ENCODE peak calls at places on chromosomes 11 and 22, in six cellular contexts. R, F, S, A, Q and I are unnamed samples.

GRCh38 chr11:65053826-65054503 is 4.4 kb downstream of the NAALADL1 start:
- DNase-seq in F (no peak), A (no peak), Q (no peak), R (no peak), S (no peak), I (no peak)

GRCh38 chr22:24190159-24190540 is 8.9 kb downstream of the SUSD2 start:
- DNase-seq in F (no peak), R (peak), S (no peak), Q (no peak), A (peak), I (no peak)

GRCh38 chr11:23123766-23124165 is 263.5 kb upstream of the CCDC179 start:
- DNase-seq in R (no peak), F (no peak), A (no peak), S (peak), Q (no peak), I (no peak)

GRCh38 chr22:30822216-30823014 is 127.7 kb downstream of the OSBP2 start:
- DNase-seq in A (no peak), S (peak), F (no peak), Q (no peak), R (no peak), I (peak)

GRCh38 chr11:19642185-19642591 is 70.4 kb upstream of the NAV2 start:
- DNase-seq in A (no peak), R (no peak), F (no peak), Q (no peak), S (peak), I (no peak)

GRCh38 chr11:22670803-22671202 is 4.4 kb downstream of the GAS2 start:
- DNase-seq in S (no peak), Q (no peak), A (no peak), F (no peak), R (no peak), I (no peak)

GRCh38 chr22:24965822-24966626 is 13.5 kb downstream of the KIAA1671 start:
- DNase-seq in R (no peak), F (no peak), A (no peak), S (no peak), Q (no peak), I (no peak)

GRCh38 chr11:107583629-107584195 is 7.2 kb upstream of the ELMOD1 start:
- DNase-seq in A (no peak), Q (no peak), R (no peak), F (no peak), S (peak), I (no peak)

GRCh38 chr11:34256591-34256990 is 101.2 kb downstream of the ABTB2 start:
- DNase-seq in R (no peak), F (no peak), S (no peak), A (no peak), Q (no peak), I (no peak)

GRCh38 chr11:119486691-119487259 is 63.8 kb upstream of the THY1 start:
- DNase-seq in S (no peak), Q (no peak), A (peak), R (peak), F (no peak), I (no peak)

GRCh38 chr11:61056566-61056965 is 45.7 kb upstream of the CD5 start:
- DNase-seq in F (no peak), R (no peak), S (no peak), Q (no peak), A (peak), I (no peak)

GRCh38 chr11:75337195-75337654 is 14.2 kb downstream of the ARRB1 start:
- DNase-seq in S (peak), Q (no peak), A (peak), R (no peak), F (no peak), I (no peak)

GRCh38 chr22:21041937-21042336 is 3.8 kb upstream of the LRRC74B start:
- DNase-seq in S (peak), F (no peak), Q (no peak), R (no peak), A (no peak), I (no peak)

GRCh38 chr11:76762867-76763572 is 20.1 kb upstream of the TSKU start:
- DNase-seq in Q (no peak), A (peak), S (no peak), R (no peak), F (no peak), I (no peak)

GRCh38 chr22:50305658-50306566 is 1.5 kb downstream of the PLXNB2 start:
- DNase-seq in Q (no peak), R (no peak), S (peak), A (peak), F (no peak), I (no peak)

GRCh38 chr11:35158371-35159081 is 19.6 kb downstream of the CD44 start:
- DNase-seq in F (no peak), S (peak), A (peak), R (no peak), Q (no peak), I (no peak)

GRCh38 chr11:101912823-101913284 is 2.0 kb upstream of the CEP126 start:
- DNase-seq in A (no peak), S (peak), Q (no peak), R (no peak), F (no peak), I (no peak)

GRCh38 chr22:42732071-42732470 is 11.4 kb upstream of the A4GALT start:
- DNase-seq in S (no peak), F (no peak), R (no peak), Q (no peak), A (no peak), I (no peak)

GRCh38 chr22:30305906-30306628 is 16.8 kb upstream of the CASTOR1 start:
- DNase-seq in A (no peak), R (no peak), F (no peak), S (no peak), Q (no peak), I (no peak)

GRCh38 chr22:31951201-31952093 is 7.1 kb downstream of the YWHAH start:
- DNase-seq in A (no peak), S (no peak), F (no peak), R (no peak), Q (no peak), I (no peak)

GRCh38 chr11:78277314-78277994 is 88.7 kb downstream of the USP35 start:
- DNase-seq in R (no peak), A (no peak), F (no peak), S (no peak), Q (no peak), I (no peak)

GRCh38 chr11:22730319-22730718 is 63.9 kb downstream of the GAS2 start:
- DNase-seq in A (no peak), S (no peak), Q (no peak), F (no peak), R (no peak), I (no peak)

GRCh38 chr11:131370901-131371790 is 731 bp downstream of the NTM start:
- DNase-seq in F (no peak), Q (no peak), R (no peak), S (peak), A (no peak), I (no peak)

GRCh38 chr22:50085211-50085999 is at the start of gene MLC1:
- DNase-seq in R (no peak), S (no peak), Q (no peak), A (no peak), F (no peak), I (no peak)

GRCh38 chr11:117314840-117315239 is 1.2 kb downstream of the BACE1 start:
- DNase-seq in F (no peak), Q (no peak), A (peak), R (no peak), S (peak), I (no peak)

GRCh38 chr11:22558638-22559037 is 67.0 kb downstream of the FANCF start:
- DNase-seq in Q (no peak), R (no peak), A (no peak), F (no peak), S (no peak), I (no peak)

GRCh38 chr11:32852142-32852541 is 22.4 kb downstream of the PRRG4 start:
- DNase-seq in Q (no peak), A (no peak), F (no peak), R (no peak), S (peak), I (no peak)

GRCh38 chr11:35662061-35662648 is 420 bp upstream of the TRIM44 start:
- DNase-seq in Q (no peak), S (peak), R (no peak), F (no peak), A (no peak), I (no peak)

GRCh38 chr22:41482319-41482935 is 13.5 kb downstream of the ACO2 start:
- DNase-seq in Q (no peak), F (no peak), R (no peak), S (peak), A (no peak), I (no peak)

GRCh38 chr11:121452609-121453150 is at the start of gene SORL1-AS1:
- DNase-seq in Q (no peak), R (no peak), A (no peak), F (no peak), S (no peak), I (no peak)

GRCh38 chr11:1074244-1075221 is at the start of gene MUC2:
- DNase-seq in Q (no peak), A (peak), R (no peak), S (no peak), F (no peak), I (peak)

GRCh38 chr11:11391796-11392195 is 38.7 kb upstream of the CSNK2A3 start:
- DNase-seq in R (no peak), A (no peak), S (peak), F (no peak), Q (no peak), I (no peak)

GRCh38 chr11:104163100-104164027 is 583 bp downstream of the PDGFD start:
- DNase-seq in Q (no peak), R (peak), A (no peak), F (no peak), S (peak), I (peak)

GRCh38 chr11:99818991-99819390 is 798.2 kb downstream of the CNTN5 start:
- DNase-seq in Q (no peak), F (no peak), A (no peak), R (no peak), S (no peak), I (no peak)

GRCh38 chr11:33899383-33900037 is 7.6 kb upstream of the LMO2 start:
- DNase-seq in F (no peak), S (peak), Q (no peak), R (no peak), A (peak), I (no peak)